ENCODE peak calls at places on chromosomes 1 and 21, in eight cellular contexts. E, G, Z, X, F, K, C and H are unnamed samples.

GRCh38 chr1:214003233-214003632 is 15.5 kb downstream of the PROX1 start:
- DNase-seq in E (no peak), G (no peak), Z (no peak), X (no peak), F (no peak), K (no peak), C (no peak), H (no peak)

GRCh38 chr1:160544647-160545046 is 21.6 kb upstream of the SLAMF6 start:
- DNase-seq in E (no peak), G (no peak), Z (no peak), X (no peak), F (no peak), K (no peak), C (no peak), H (no peak)

GRCh38 chr1:186498695-186499389 is 37.9 kb upstream of the PDC start:
- DNase-seq in E (no peak), G (no peak), Z (no peak), X (no peak), F (no peak), K (no peak), C (no peak), H (peak)

GRCh38 chr1:60857851-60858250 is 224.5 kb upstream of the NFIA start:
- DNase-seq in E (no peak), G (no peak), Z (no peak), X (no peak), F (no peak), K (no peak), C (no peak), H (no peak)

GRCh38 chr1:8194481-8195227 is 123.3 kb upstream of the SLC45A1 start:
- DNase-seq in E (no peak), G (no peak), Z (no peak), X (no peak), F (no peak), K (no peak), C (no peak), H (no peak)

GRCh38 chr21:35234725-35235124 is 185.6 kb upstream of the RUNX1 start:
- DNase-seq in E (no peak), G (no peak), Z (no peak), X (no peak), F (no peak), K (no peak), C (no peak), H (no peak)

GRCh38 chr21:17476006-17476405 is 36.8 kb upstream of the CXADR start:
- DNase-seq in E (no peak), G (no peak), Z (no peak), X (peak), F (peak), K (no peak), C (no peak), H (no peak)

GRCh38 chr1:209150114-209150513 is 433.4 kb upstream of the CAMK1G start:
- DNase-seq in E (no peak), G (no peak), Z (no peak), X (no peak), F (no peak), K (no peak), C (peak), H (no peak)

GRCh38 chr1:232111616-232112015 is 485.0 kb downstream of the DISC1 start:
- DNase-seq in E (no peak), G (no peak), Z (no peak), X (no peak), F (no peak), K (no peak), C (no peak), H (no peak)

GRCh38 chr1:245797592-245798366 is 643.0 kb downstream of the KIF26B start:
- DNase-seq in E (no peak), G (no peak), Z (no peak), X (no peak), F (no peak), K (no peak), C (no peak), H (no peak)

GRCh38 chr1:229130028-229130668 is 140.8 kb upstream of the RAB4A start:
- DNase-seq in E (no peak), G (no peak), Z (no peak), X (peak), F (peak), K (no peak), C (no peak), H (no peak)

GRCh38 chr1:201488817-201489581 is 17.9 kb downstream of the CSRP1 start:
- DNase-seq in E (no peak), G (peak), Z (peak), X (peak), F (no peak), K (peak), C (peak), H (peak)

GRCh38 chr1:36253463-36253862 is 29.2 kb downstream of the THRAP3 start:
- DNase-seq in E (no peak), G (no peak), Z (no peak), X (no peak), F (no peak), K (no peak), C (no peak), H (no peak)

GRCh38 chr21:42548687-42549406 is 35.2 kb downstream of the SLC37A1 start:
- DNase-seq in E (no peak), G (no peak), Z (peak), X (no peak), F (no peak), K (no peak), C (no peak), H (no peak)

GRCh38 chr1:217482356-217483102 is 148.4 kb downstream of the GPATCH2 start:
- DNase-seq in E (no peak), G (no peak), Z (no peak), X (no peak), F (no peak), K (no peak), C (peak), H (peak)

GRCh38 chr1:7646981-7647901 is 123.9 kb upstream of the VAMP3 start:
- DNase-seq in E (no peak), G (peak), Z (peak), X (peak), F (peak), K (peak), C (no peak), H (no peak)

GRCh38 chr1:55146781-55147180 is 68.4 kb downstream of the USP24 start:
- DNase-seq in E (no peak), G (no peak), Z (no peak), X (peak), F (peak), K (no peak), C (no peak), H (no peak)

GRCh38 chr1:111290640-111291039 is at the start of gene CHIA:
- DNase-seq in E (no peak), G (no peak), Z (no peak), X (no peak), F (no peak), K (no peak), C (no peak), H (no peak)

GRCh38 chr1:5970623-5971273 is 21.5 kb downstream of the NPHP4 start:
- DNase-seq in E (no peak), G (no peak), Z (no peak), X (no peak), F (no peak), K (no peak), C (no peak), H (no peak)

GRCh38 chr1:81574365-81574764 is 226.4 kb upstream of the ADGRL2 start:
- DNase-seq in E (no peak), G (no peak), Z (no peak), X (no peak), F (no peak), K (no peak), C (no peak), H (no peak)

GRCh38 chr1:227543283-227544066 is 19.9 kb upstream of the ZNF678 start:
- DNase-seq in E (no peak), G (no peak), Z (peak), X (no peak), F (no peak), K (peak), C (no peak), H (no peak)

GRCh38 chr1:10980841-10981727 is 31.4 kb upstream of the TARDBP start:
- DNase-seq in E (no peak), G (peak), Z (peak), X (no peak), F (no peak), K (peak), C (no peak), H (no peak)

GRCh38 chr1:151537112-151537511 is 3.0 kb upstream of the TUFT1 start:
- DNase-seq in E (no peak), G (no peak), Z (no peak), X (no peak), F (no peak), K (no peak), C (peak), H (peak)

GRCh38 chr1:202698276-202698675 is 12.0 kb downstream of the SYT2 start:
- DNase-seq in E (no peak), G (no peak), Z (no peak), X (no peak), F (no peak), K (no peak), C (no peak), H (no peak)

GRCh38 chr1:29332204-29332603 is 95.9 kb downstream of the PTPRU start:
- DNase-seq in E (no peak), G (no peak), Z (no peak), X (peak), F (no peak), K (no peak), C (no peak), H (no peak)

GRCh38 chr1:17347769-17348592 is 24.0 kb upstream of the PADI6 start:
- DNase-seq in E (no peak), G (no peak), Z (peak), X (no peak), F (no peak), K (no peak), C (no peak), H (no peak)

GRCh38 chr1:200888349-200888838 is 6.3 kb upstream of the INAVA start:
- DNase-seq in E (no peak), G (no peak), Z (peak), X (no peak), F (no peak), K (no peak), C (no peak), H (no peak)

GRCh38 chr1:82001345-82001744 is 200.6 kb downstream of the ADGRL2 start:
- DNase-seq in E (no peak), G (no peak), Z (no peak), X (no peak), F (no peak), K (no peak), C (no peak), H (no peak)

GRCh38 chr1:14924455-14925325 is 228.9 kb upstream of the TMEM51 start:
- DNase-seq in E (no peak), G (peak), Z (peak), X (peak), F (peak), K (peak), C (no peak), H (no peak)

GRCh38 chr1:18901952-18902522 is 318 bp downstream of the ALDH4A1 start:
- DNase-seq in E (no peak), G (peak), Z (no peak), X (no peak), F (no peak), K (no peak), C (no peak), H (no peak)

GRCh38 chr21:27333091-27333490 is 366.2 kb upstream of the ADAMTS5 start:
- DNase-seq in E (no peak), G (no peak), Z (no peak), X (no peak), F (no peak), K (no peak), C (no peak), H (no peak)

GRCh38 chr1:55213885-55214213 is 1.3 kb downstream of the USP24 start:
- DNase-seq in E (no peak), G (no peak), Z (no peak), X (no peak), F (no peak), K (no peak), C (no peak), H (no peak)

GRCh38 chr1:12339410-12339809 is 109.6 kb downstream of the VPS13D start:
- DNase-seq in E (no peak), G (no peak), Z (no peak), X (no peak), F (no peak), K (no peak), C (no peak), H (no peak)

GRCh38 chr1:78553859-78554258 is 63.1 kb downstream of the PTGFR start:
- DNase-seq in E (no peak), G (no peak), Z (no peak), X (no peak), F (no peak), K (no peak), C (no peak), H (no peak)

GRCh38 chr1:93641527-93641926 is 40.1 kb downstream of the BCAR3 start:
- DNase-seq in E (no peak), G (no peak), Z (no peak), X (no peak), F (no peak), K (no peak), C (no peak), H (no peak)

DNA sequence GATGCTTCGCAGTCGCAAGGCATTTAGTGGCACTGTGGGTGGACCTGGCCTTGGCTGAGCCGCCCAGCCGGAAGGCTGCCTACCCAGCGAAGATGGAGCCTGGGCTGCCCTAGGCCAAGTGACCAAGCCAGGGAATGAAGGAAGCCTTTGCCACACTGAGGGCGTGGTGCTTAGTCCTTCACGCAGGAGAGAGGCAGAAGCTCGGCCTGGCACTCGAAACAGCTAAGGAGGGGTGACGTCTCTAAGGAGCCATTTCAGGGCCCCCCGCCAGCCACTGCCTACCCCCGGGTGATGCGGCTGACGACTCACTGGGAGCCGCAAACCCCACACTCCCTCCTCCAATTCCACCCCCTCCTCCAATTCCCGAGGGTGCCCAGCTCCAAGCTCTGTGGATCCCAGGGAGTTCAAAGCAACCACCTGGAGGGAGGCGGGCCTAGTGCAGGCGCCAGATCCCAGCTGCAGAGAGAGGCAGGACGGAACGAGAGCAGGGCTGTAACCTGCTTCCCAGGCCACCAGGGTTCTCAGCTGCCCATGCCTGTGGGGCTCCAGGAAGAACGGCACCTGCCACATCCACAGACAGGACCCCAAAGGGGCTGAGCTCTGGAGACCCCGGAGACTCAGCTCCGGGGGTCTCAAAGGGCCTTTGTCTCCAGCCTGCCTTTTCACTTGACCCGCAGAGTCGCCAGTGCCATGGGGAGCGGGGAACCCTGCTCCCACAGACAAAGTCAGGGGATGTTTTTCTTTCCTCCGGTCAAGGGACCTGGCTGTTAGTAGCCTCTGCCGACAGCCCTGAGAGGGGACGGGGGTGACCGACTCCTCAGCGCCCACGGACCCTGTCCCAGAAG is 75.8 kb downstream of the ARHGEF16 start:
- DNase-seq in E (no peak), G (no peak), Z (no peak), X (peak), F (peak), K (no peak), C (no peak), H (no peak)
- H3K4me3 ChIP-seq in E (peak), G (peak), Z (peak), X (peak), F (peak), K (peak), C (peak), H (peak)

DNA sequence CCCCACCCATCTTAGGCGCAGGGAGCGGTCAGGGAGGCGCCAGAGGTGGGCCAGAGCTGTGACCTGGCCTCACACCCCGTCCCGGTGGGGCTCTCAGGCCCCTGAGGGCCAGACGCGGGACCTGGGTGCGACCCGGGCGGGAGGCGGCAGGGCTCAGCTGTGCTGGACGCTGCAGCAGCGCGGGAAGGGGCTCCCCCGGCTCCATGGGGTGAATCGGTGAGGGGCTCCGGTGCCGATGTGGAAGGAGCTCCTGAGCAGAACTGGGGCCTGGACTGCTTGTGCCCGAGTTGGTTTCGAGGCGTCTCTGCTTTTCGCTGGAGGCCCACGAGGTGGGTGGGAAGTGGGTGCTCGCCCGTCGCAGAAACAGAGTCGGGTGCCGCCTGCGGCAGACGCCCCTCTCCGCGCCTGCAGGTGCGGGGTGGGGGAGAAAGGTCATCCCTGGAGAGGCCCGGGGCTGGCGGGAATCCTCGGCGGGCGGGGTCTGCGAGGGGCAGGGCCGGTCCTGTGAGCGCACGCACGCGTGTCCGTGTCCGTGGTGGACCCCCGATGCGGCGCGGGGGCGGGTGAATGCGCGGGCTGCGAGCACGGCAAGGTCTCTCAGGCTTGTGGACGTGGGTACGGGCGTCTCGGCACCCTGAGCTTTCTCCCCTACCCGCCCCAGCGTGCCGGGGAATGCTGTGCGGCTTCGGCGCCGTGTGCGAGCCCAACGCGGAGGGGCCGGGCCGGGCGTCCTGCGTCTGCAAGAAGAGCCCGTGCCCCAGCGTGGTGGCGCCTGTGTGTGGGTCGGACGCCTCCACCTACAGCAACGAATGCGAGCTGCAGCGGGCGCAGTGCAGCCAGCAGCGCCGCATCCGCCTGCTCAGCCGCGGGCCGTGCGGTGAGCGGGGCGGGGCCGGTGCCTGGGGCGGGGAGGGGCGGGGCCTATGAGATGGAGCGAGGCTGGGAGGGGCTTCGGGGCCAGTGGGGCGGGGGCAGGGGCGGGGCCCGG is 20.4 kb downstream of the AGRN start:
- DNase-seq in E (no peak), G (peak), Z (peak), X (peak), F (peak), K (peak), C (peak), H (peak)
- H3K4me3 ChIP-seq in E (peak), G (peak), Z (no peak), X (no peak), F (peak), K (peak), C (peak), H (peak)

GRCh38 chr1:230301322-230301721 is 124.8 kb downstream of the PGBD5 start:
- DNase-seq in E (no peak), G (no peak), Z (no peak), X (peak), F (no peak), K (no peak), C (no peak), H (no peak)
- H3K4me3 ChIP-seq in E (no peak), G (no peak), Z (no peak), X (no peak), F (no peak), K (no peak), C (no peak), H (no peak)

GRCh38 chr1:63324779-63325119 is 2.4 kb downstream of the FOXD3 start:
- DNase-seq in E (no peak), G (no peak), Z (no peak), X (no peak), F (no peak), K (no peak), C (no peak), H (no peak)
- H3K4me3 ChIP-seq in E (no peak), G (peak), Z (no peak), X (no peak), F (peak), K (no peak), C (no peak), H (no peak)